ENCODE peak calls at places on chromosome 9, in nine cellular contexts. F is CD4-positive, alpha-beta T cell; B is cardiac muscle cell; M is fibroblast of the aortic adventitia; G is heart right ventricle; L is GM20000; J is WTC11; D is GM10248; C is fibroblast of mammary gland. V is an unnamed sample.

GRCh38 chr9:114108016-114108833 is 9.1 kb upstream of the KIF12 start:
- DNase-seq in F (peak), B (peak), M (peak), G (peak), L (peak), J (peak), D (peak), C (peak), V (peak)

GRCh38 chr9:69949396-69949795 is 94.3 kb upstream of the MAMDC2 start:
- DNase-seq in F (no peak), B (no peak), M (peak), G (no peak), L (no peak), J (no peak), D (no peak), C (peak), V (no peak)

GRCh38 chr9:135210676-135211523 is 123.4 kb downstream of the OLFM1 start:
- DNase-seq in F (no peak), B (no peak), M (no peak), G (no peak), L (no peak), J (no peak), D (no peak), C (no peak), V (no peak)

GRCh38 chr9:106862115-106862945 is 636 bp upstream of the ZNF462 start:
- DNase-seq in F (no peak), B (peak), M (peak), G (peak), L (peak), J (peak), D (no peak), C (no peak), V (peak)

GRCh38 chr9:22817181-22817580 is 370.6 kb downstream of the DMRTA1 start:
- DNase-seq in F (no peak), B (no peak), M (peak), G (no peak), L (no peak), J (no peak), D (no peak), C (peak), V (no peak)

GRCh38 chr9:129553277-129553676 is 67.6 kb downstream of the C9orf50 start:
- DNase-seq in F (no peak), B (no peak), M (no peak), G (no peak), L (peak), J (no peak), D (no peak), C (no peak), V (no peak)

GRCh38 chr9:106619211-106619610 is 243.8 kb upstream of the ZNF462 start:
- DNase-seq in F (no peak), B (no peak), M (no peak), G (no peak), L (no peak), J (no peak), D (no peak), C (peak), V (no peak)

GRCh38 chr9:129623331-129623730 is 2.4 kb upstream of the C9orf50 start:
- DNase-seq in F (no peak), B (no peak), M (peak), G (no peak), L (no peak), J (no peak), D (no peak), C (peak), V (no peak)

GRCh38 chr9:89929721-89930480 is 325.1 kb downstream of the GADD45G start:
- DNase-seq in F (no peak), B (peak), M (peak), G (peak), L (no peak), J (no peak), D (no peak), C (peak), V (peak)

GRCh38 chr9:21031091-21031817 is at the start of gene HACD4:
- DNase-seq in F (peak), B (peak), M (peak), G (peak), L (peak), J (peak), D (peak), C (peak), V (peak)

GRCh38 chr9:85931495-85931894 is 9.5 kb upstream of the NAA35 start:
- DNase-seq in F (no peak), B (no peak), M (no peak), G (no peak), L (no peak), J (no peak), D (no peak), C (no peak), V (no peak)

GRCh38 chr9:125747765-125748510 is 765 bp downstream of the PBX3 start:
- DNase-seq in F (peak), B (peak), M (peak), G (peak), L (peak), J (peak), D (peak), C (no peak), V (peak)

GRCh38 chr9:36987891-36988290 is 46.2 kb downstream of the PAX5 start:
- DNase-seq in F (no peak), B (no peak), M (peak), G (no peak), L (peak), J (no peak), D (peak), C (peak), V (no peak)

GRCh38 chr9:34654317-34655083 is 2.5 kb downstream of the IL11RA start:
- DNase-seq in F (no peak), B (no peak), M (peak), G (peak), L (no peak), J (no peak), D (no peak), C (peak), V (no peak)

GRCh38 chr9:124180557-124180956 is 77.2 kb upstream of the NEK6 start:
- DNase-seq in F (no peak), B (peak), M (peak), G (peak), L (no peak), J (no peak), D (no peak), C (peak), V (no peak)

GRCh38 chr9:126326228-126327015 is at the start of gene MVB12B:
- DNase-seq in F (peak), B (peak), M (no peak), G (no peak), L (peak), J (peak), D (peak), C (no peak), V (peak)

GRCh38 chr9:109652112-109652511 is 127.9 kb upstream of the PALM2AKAP2 start:
- DNase-seq in F (no peak), B (no peak), M (peak), G (no peak), L (no peak), J (no peak), D (no peak), C (peak), V (no peak)

GRCh38 chr9:109653470-109653869 is 126.5 kb upstream of the PALM2AKAP2 start:
- DNase-seq in F (no peak), B (no peak), M (no peak), G (no peak), L (no peak), J (no peak), D (no peak), C (no peak), V (no peak)

DNA sequence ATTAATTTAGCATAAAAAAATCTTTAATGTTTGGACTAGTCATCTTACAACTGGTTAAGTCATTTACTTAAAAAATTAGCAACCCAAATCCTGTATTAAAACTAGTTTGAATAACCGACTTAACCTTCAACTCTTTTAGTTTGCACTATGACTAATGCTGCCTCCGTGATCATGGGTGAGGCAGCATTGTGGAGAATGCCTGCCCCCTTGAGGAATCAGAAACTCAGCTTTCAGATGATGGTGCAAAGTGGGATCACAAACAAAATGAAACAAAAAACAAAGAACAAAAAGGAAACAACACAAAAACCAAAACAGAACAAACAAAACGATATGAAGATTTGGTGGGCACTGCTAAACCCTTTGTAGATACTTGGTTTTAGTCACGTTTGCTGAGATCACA is 127.0 kb upstream of the PALM2AKAP2 start:
- DNase-seq in F (no peak), B (peak), M (peak), G (peak), L (no peak), J (no peak), D (no peak), C (peak), V (no peak)
- TF ChIP-seq CTCF in F (no peak), B (peak), M (peak), G (peak), L (no peak), J (no peak), D (no peak), C (peak), V (no peak)

GRCh38 chr9:96175001-96175400 is 127.0 kb downstream of the HSD17B3 start:
- DNase-seq in F (no peak), B (no peak), M (no peak), G (no peak), L (no peak), J (no peak), D (no peak), C (no peak), V (no peak)

GRCh38 chr9:96178153-96178552 is 123.8 kb downstream of the HSD17B3 start:
- DNase-seq in F (no peak), B (no peak), M (no peak), G (no peak), L (no peak), J (no peak), D (no peak), C (no peak), V (no peak)

GRCh38 chr9:96173640-96174039 is 128.3 kb downstream of the HSD17B3 start:
- DNase-seq in F (no peak), B (no peak), M (no peak), G (no peak), L (no peak), J (no peak), D (no peak), C (no peak), V (peak)

GRCh38 chr9:96177719-96178028 is 124.3 kb downstream of the HSD17B3 start:
- DNase-seq in F (no peak), B (no peak), M (no peak), G (no peak), L (no peak), J (no peak), D (no peak), C (no peak), V (no peak)

GRCh38 chr9:96176901-96177718 is 124.9 kb downstream of the HSD17B3 start:
- DNase-seq in F (no peak), B (peak), M (peak), G (no peak), L (no peak), J (peak), D (no peak), C (peak), V (no peak)
- TF ChIP-seq CTCF in F (no peak), B (no peak), M (no peak), G (no peak), L (no peak), J (no peak), D (no peak), C (no peak), V (no peak)

DNA sequence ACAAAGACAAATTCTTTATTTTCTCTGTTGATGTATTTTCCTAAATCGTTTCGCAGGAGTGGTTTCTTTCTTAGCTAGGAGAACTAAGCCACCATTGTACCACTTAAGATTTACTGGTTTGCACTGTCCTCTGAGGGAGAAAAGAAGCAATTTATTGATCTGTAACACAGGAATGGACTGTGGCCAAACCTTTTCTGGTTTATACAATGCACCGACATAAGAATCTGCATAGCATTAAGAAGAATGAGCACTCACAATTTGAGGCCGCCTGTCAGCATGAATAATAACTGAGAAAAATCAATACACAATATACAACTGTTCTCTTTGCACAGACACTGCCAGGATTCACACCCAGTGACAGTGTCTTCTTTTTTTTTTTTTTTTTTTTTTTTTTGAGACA is 168.7 kb upstream of the DMRT1 start:
- DNase-seq in F (no peak), B (no peak), M (no peak), G (no peak), L (no peak), J (no peak), D (no peak), C (no peak), V (no peak)
- TF ChIP-seq CTCF in F (no peak), B (no peak), M (no peak), G (no peak), L (no peak), J (no peak), D (no peak), C (no peak), V (no peak)

GRCh38 chr9:110095238-110095637 is 112.7 kb downstream of the C9orf152 start:
- DNase-seq in F (no peak), B (no peak), M (peak), G (no peak), L (no peak), J (no peak), D (no peak), C (peak), V (no peak)

GRCh38 chr9:110089681-110090370 is 118.1 kb downstream of the C9orf152 start:
- DNase-seq in F (no peak), B (no peak), M (no peak), G (no peak), L (no peak), J (no peak), D (no peak), C (no peak), V (no peak)

GRCh38 chr9:110093871-110094270 is 114.1 kb downstream of the C9orf152 start:
- DNase-seq in F (no peak), B (no peak), M (no peak), G (no peak), L (no peak), J (no peak), D (no peak), C (no peak), V (no peak)

GRCh38 chr9:110093417-110093816 is 114.5 kb downstream of the C9orf152 start:
- DNase-seq in F (no peak), B (no peak), M (no peak), G (no peak), L (no peak), J (no peak), D (no peak), C (no peak), V (no peak)

GRCh38 chr9:110092792-110093191 is 115.2 kb downstream of the C9orf152 start:
- DNase-seq in F (no peak), B (no peak), M (no peak), G (no peak), L (no peak), J (no peak), D (no peak), C (no peak), V (no peak)
- TF ChIP-seq CTCF in F (no peak), B (no peak), M (no peak), G (no peak), L (no peak), J (no peak), D (no peak), C (no peak), V (no peak)

GRCh38 chr9:136564379-136564988 is 18.6 kb upstream of the NOTCH1 start:
- DNase-seq in F (no peak), B (no peak), M (peak), G (peak), L (peak), J (no peak), D (peak), C (peak), V (no peak)
- TF ChIP-seq CTCF in F (no peak), B (peak), M (peak), G (peak), L (no peak), J (no peak), D (peak), C (peak), V (no peak)

GRCh38 chr9:99387416-99387815 is 165.3 kb downstream of the SEC61B start:
- DNase-seq in F (no peak), B (no peak), M (no peak), G (no peak), L (no peak), J (no peak), D (no peak), C (no peak), V (no peak)

GRCh38 chr9:99383536-99383935 is 161.5 kb downstream of the SEC61B start:
- DNase-seq in F (no peak), B (no peak), M (no peak), G (no peak), L (no peak), J (no peak), D (no peak), C (no peak), V (no peak)

GRCh38 chr9:99389087-99390033 is 167.3 kb downstream of the SEC61B start:
- DNase-seq in F (no peak), B (no peak), M (peak), G (no peak), L (no peak), J (no peak), D (no peak), C (peak), V (no peak)

GRCh38 chr9:99385814-99386279 is 163.8 kb downstream of the SEC61B start:
- DNase-seq in F (no peak), B (no peak), M (peak), G (peak), L (no peak), J (no peak), D (no peak), C (peak), V (no peak)

DNA sequence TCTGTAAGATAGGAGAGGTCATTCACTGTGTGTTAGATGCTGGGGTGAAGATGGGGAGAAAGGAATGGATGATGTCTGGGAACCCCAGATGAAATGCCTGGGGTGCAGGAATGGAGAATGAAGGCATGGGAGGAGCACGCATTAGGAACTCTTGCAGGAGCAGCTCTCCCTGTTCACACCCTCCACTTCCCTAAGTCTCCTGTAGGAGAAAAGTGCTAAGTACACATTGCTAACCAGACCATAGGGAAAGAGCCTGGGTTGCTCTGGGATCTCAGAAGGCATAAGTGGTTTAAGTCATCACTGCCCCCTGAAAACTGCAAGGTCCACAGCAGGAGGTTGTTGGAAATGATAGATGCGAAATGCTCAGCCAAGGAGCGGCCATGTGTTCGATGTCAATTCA is 163.1 kb downstream of the SEC61B start:
- DNase-seq in F (no peak), B (no peak), M (no peak), G (no peak), L (no peak), J (no peak), D (no peak), C (no peak), V (no peak)
- TF ChIP-seq CTCF in F (no peak), B (no peak), M (no peak), G (no peak), L (no peak), J (no peak), D (no peak), C (no peak), V (no peak)

GRCh38 chr9:10250200-10250599 is 362.6 kb downstream of the PTPRD start:
- DNase-seq in F (no peak), B (no peak), M (peak), G (no peak), L (no peak), J (no peak), D (no peak), C (peak), V (no peak)
- TF ChIP-seq CTCF in F (no peak), B (no peak), M (no peak), G (no peak), L (no peak), J (no peak), D (no peak), C (no peak), V (no peak)